ENCODE peak calls at places on chromosomes 12 and 14, in four cellular contexts. One of them, this sample, is unnamed. For H3K4me1 and H3K36me3, the result is how much of the 10 kb centered on the place peaks cover.

GRCh38 chr12:10967409-10967808 is 19.3 kb downstream of the TAS2R50 start:
- DNase-seq in endothelial cell of umbilical vein: peak
- DNase-seq in colonic mucosa: no peak
- DNase-seq in lung: no peak
- DNase-seq in this sample: no peak

GRCh38 chr14:85531141-85531593 is 1.2 kb downstream of the FLRT2 start:
- DNase-seq in lung: no peak
- DNase-seq in endothelial cell of umbilical vein: peak
- DNase-seq in colonic mucosa: peak
- DNase-seq in this sample: peak

GRCh38 chr14:54335569-54336155 is 61.1 kb upstream of the CDKN3 start:
- DNase-seq in endothelial cell of umbilical vein: no peak
- DNase-seq in colonic mucosa: no peak
- DNase-seq in lung: no peak
- DNase-seq in this sample: no peak

GRCh38 chr12:15212877-15213276 is 8.3 kb downstream of the RERG start:
- DNase-seq in colonic mucosa: no peak
- DNase-seq in endothelial cell of umbilical vein: no peak
- DNase-seq in lung: no peak
- DNase-seq in this sample: no peak

GRCh38 chr12:115569694-115570093 is 707.8 kb downstream of the MED13L start:
- DNase-seq in lung: no peak
- DNase-seq in colonic mucosa: no peak
- DNase-seq in endothelial cell of umbilical vein: no peak
- DNase-seq in this sample: no peak

GRCh38 chr14:91281346-91281745 is 36.8 kb upstream of the GPR68 start:
- DNase-seq in colonic mucosa: no peak
- DNase-seq in endothelial cell of umbilical vein: no peak
- DNase-seq in lung: no peak
- DNase-seq in this sample: no peak

GRCh38 chr12:68958337-68958736 is 25.4 kb upstream of the CPM start:
- DNase-seq in colonic mucosa: no peak
- DNase-seq in endothelial cell of umbilical vein: no peak
- DNase-seq in lung: no peak
- DNase-seq in this sample: no peak

GRCh38 chr12:117119592-117120198 is 20.5 kb upstream of the TESC start:
- DNase-seq in lung: no peak
- DNase-seq in endothelial cell of umbilical vein: no peak
- DNase-seq in colonic mucosa: peak
- DNase-seq in this sample: no peak

GRCh38 chr12:50786498-50787231 is 22.8 kb downstream of the ATF1 start:
- DNase-seq in colonic mucosa: no peak
- DNase-seq in lung: peak
- DNase-seq in endothelial cell of umbilical vein: peak
- DNase-seq in this sample: no peak

GRCh38 chr12:20463920-20464524 is 95.7 kb downstream of the PDE3A start:
- DNase-seq in colonic mucosa: no peak
- DNase-seq in endothelial cell of umbilical vein: peak
- DNase-seq in lung: no peak
- DNase-seq in this sample: no peak

GRCh38 chr14:23141706-23142467 is 22.8 kb upstream of the CEBPE start:
- DNase-seq in lung: peak
- DNase-seq in colonic mucosa: no peak
- DNase-seq in endothelial cell of umbilical vein: no peak
- DNase-seq in this sample: no peak

GRCh38 chr12:108843187-108843586 is 14.2 kb downstream of the SSH1 start:
- DNase-seq in endothelial cell of umbilical vein: no peak
- DNase-seq in colonic mucosa: no peak
- DNase-seq in lung: no peak
- DNase-seq in this sample: no peak

GRCh38 chr12:108840605-108841328 is 16.6 kb downstream of the SSH1 start:
- DNase-seq in lung: no peak
- DNase-seq in endothelial cell of umbilical vein: no peak
- DNase-seq in colonic mucosa: no peak
- DNase-seq in this sample: no peak

GRCh38 chr12:108839011-108839889 is 18.1 kb downstream of the SSH1 start:
- DNase-seq in lung: no peak
- DNase-seq in colonic mucosa: no peak
- DNase-seq in endothelial cell of umbilical vein: peak
- DNase-seq in this sample: no peak

GRCh38 chr12:108839890-108840230 is 17.5 kb downstream of the SSH1 start:
- DNase-seq in colonic mucosa: no peak
- DNase-seq in lung: no peak
- DNase-seq in endothelial cell of umbilical vein: no peak
- DNase-seq in this sample: no peak

DNA sequence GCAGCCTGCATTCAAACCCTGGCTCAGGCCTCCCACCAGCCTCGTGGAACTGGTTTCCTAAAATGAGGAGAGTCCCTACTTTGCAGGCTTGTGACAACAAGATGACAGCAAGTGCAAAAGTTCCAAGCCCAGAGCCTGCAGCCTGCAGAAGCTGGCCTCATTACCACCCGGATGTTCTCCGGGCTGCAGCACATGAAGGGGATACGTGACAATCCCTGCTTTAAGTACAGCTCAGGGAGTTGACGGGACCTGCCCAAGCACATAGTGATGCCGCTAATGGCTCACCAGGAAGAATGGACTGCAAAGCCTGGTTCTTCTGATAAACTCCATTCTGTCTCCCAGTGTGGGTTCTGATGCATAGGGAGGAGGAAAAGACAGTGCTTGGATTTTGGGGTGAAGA is 15.0 kb downstream of the SSH1 start:
- DNase-seq in lung: no peak
- DNase-seq in endothelial cell of umbilical vein: no peak
- DNase-seq in colonic mucosa: no peak
- DNase-seq in this sample: no peak
- H3K4me1 ChIP-seq in lung: under half
- H3K4me1 ChIP-seq in endothelial cell of umbilical vein: under half
- H3K4me1 ChIP-seq in colonic mucosa: under half
- H3K4me1 ChIP-seq in this sample: under half

GRCh38 chr12:127984386-127985055 is 282.4 kb upstream of the TMEM132C start:
- DNase-seq in lung: no peak
- DNase-seq in endothelial cell of umbilical vein: no peak
- DNase-seq in colonic mucosa: no peak
- DNase-seq in this sample: no peak
- TF ChIP-seq CTCF in lung: no peak
- TF ChIP-seq CTCF in endothelial cell of umbilical vein: no peak
- TF ChIP-seq CTCF in colonic mucosa: no peak
- TF ChIP-seq CTCF in this sample: no peak

GRCh38 chr14:34794941-34795340 is 80.2 kb downstream of the BAZ1A start:
- DNase-seq in colonic mucosa: no peak
- DNase-seq in lung: no peak
- DNase-seq in endothelial cell of umbilical vein: no peak
- DNase-seq in this sample: no peak
- H3K36me3 ChIP-seq in colonic mucosa: under half
- H3K36me3 ChIP-seq in lung: under half
- H3K36me3 ChIP-seq in endothelial cell of umbilical vein: under half
- H3K36me3 ChIP-seq in this sample: under half

GRCh38 chr14:35366048-35366428 is 38.5 kb downstream of the NFKBIA start:
- DNase-seq in lung: no peak
- DNase-seq in endothelial cell of umbilical vein: peak
- DNase-seq in colonic mucosa: no peak
- DNase-seq in this sample: no peak
- H3K4me1 ChIP-seq in lung: under half
- H3K4me1 ChIP-seq in endothelial cell of umbilical vein: under half
- H3K4me1 ChIP-seq in colonic mucosa: under half
- H3K4me1 ChIP-seq in this sample: under half

GRCh38 chr12:64390275-64390851 is at the start of gene C12orf56:
- DNase-seq in colonic mucosa: peak
- DNase-seq in lung: no peak
- DNase-seq in endothelial cell of umbilical vein: peak
- DNase-seq in this sample: no peak

GRCh38 chr12:64387201-64387816 is 3.2 kb downstream of the C12orf56 start:
- DNase-seq in lung: no peak
- DNase-seq in colonic mucosa: no peak
- DNase-seq in endothelial cell of umbilical vein: no peak
- DNase-seq in this sample: no peak

GRCh38 chr12:64395739-64396138 is 5.2 kb upstream of the C12orf56 start:
- DNase-seq in endothelial cell of umbilical vein: peak
- DNase-seq in colonic mucosa: no peak
- DNase-seq in lung: no peak
- DNase-seq in this sample: no peak

GRCh38 chr12:64389154-64389553 is 1.4 kb downstream of the C12orf56 start:
- DNase-seq in lung: no peak
- DNase-seq in endothelial cell of umbilical vein: no peak
- DNase-seq in colonic mucosa: no peak
- DNase-seq in this sample: no peak

DNA sequence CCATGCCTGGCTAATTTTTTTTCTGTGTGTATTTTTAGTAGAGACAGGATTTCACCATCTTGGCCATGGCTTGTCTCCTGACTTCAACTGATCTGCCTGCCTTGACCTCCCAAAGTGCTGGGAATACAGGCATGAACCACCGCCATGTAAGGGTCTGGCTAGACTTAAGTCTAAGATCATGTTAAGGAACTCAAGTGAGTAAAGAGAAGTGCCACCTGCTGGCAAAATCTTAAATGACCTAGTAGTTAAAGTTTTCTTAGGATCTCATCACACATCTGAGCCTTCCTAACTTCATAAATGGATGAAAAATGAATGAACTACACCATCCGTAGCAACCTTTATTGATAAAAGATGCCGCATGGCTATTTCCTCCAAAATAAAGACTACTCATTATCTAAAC is 1.7 kb upstream of the C12orf56 start:
- DNase-seq in endothelial cell of umbilical vein: peak
- DNase-seq in lung: no peak
- DNase-seq in colonic mucosa: no peak
- DNase-seq in this sample: no peak
- TF ChIP-seq CTCF in endothelial cell of umbilical vein: peak
- TF ChIP-seq CTCF in lung: no peak
- TF ChIP-seq CTCF in colonic mucosa: no peak
- TF ChIP-seq CTCF in this sample: no peak

DNA sequence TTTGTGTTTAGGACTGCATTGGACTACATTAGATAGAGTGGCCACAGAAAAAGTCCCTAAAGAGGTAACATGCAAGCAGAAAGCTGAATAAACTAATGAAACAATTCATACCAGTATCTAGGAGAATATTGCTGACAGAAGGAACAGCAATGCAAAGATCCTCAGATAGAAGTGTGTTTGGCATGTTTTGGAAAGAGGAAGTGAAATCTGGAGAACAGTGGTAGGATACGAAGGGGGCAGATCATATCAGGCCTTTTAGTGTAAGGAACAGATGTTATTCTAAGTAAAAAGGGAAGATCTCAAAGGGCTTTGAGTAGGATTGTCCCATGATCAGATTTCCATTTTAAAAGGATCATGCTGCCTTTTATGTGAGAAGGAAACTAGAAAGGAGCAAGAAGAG is 342.9 kb downstream of the PAWR start:
- DNase-seq in colonic mucosa: no peak
- DNase-seq in lung: no peak
- DNase-seq in endothelial cell of umbilical vein: peak
- DNase-seq in this sample: no peak
- H3K36me3 ChIP-seq in colonic mucosa: under half
- H3K36me3 ChIP-seq in lung: under half
- H3K36me3 ChIP-seq in endothelial cell of umbilical vein: under half
- H3K36me3 ChIP-seq in this sample: under half

DNA sequence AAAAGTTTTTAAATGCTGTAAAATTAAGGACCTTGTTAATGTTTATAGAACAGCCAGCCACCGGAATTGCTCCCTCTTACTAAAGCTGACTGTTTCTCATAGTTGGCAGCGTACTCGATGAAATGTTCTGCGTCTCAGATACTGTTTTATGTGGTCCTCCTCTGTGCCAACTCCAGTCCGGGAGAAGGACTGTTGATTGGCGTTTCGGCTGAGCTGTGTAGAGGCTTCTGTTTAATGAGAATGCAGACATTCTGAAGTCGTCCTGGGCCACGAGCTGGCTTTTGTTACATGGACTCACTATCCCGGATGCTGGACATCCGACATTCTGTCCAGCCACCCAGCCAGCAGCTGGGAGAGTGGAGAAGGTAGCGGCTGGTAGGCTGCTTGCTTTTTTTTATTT is 75.4 kb downstream of the WDR20 start:
- DNase-seq in endothelial cell of umbilical vein: no peak
- DNase-seq in colonic mucosa: no peak
- DNase-seq in lung: no peak
- DNase-seq in this sample: no peak
- H3K4me1 ChIP-seq in endothelial cell of umbilical vein: under half
- H3K4me1 ChIP-seq in colonic mucosa: under half
- H3K4me1 ChIP-seq in lung: under half
- H3K4me1 ChIP-seq in this sample: under half

GRCh38 chr12:67650528-67651379 is 2.2 kb downstream of the DYRK2 start:
- DNase-seq in endothelial cell of umbilical vein: peak
- DNase-seq in colonic mucosa: peak
- DNase-seq in lung: no peak
- DNase-seq in this sample: no peak

GRCh38 chr12:67651380-67651695 is 2.8 kb downstream of the DYRK2 start:
- DNase-seq in lung: no peak
- DNase-seq in colonic mucosa: peak
- DNase-seq in endothelial cell of umbilical vein: peak
- DNase-seq in this sample: no peak

GRCh38 chr12:67659296-67659695 is 10.8 kb downstream of the DYRK2 start:
- DNase-seq in lung: no peak
- DNase-seq in endothelial cell of umbilical vein: no peak
- DNase-seq in colonic mucosa: no peak
- DNase-seq in this sample: no peak

GRCh38 chr12:67658486-67658885 is 9.9 kb downstream of the DYRK2 start:
- DNase-seq in colonic mucosa: no peak
- DNase-seq in lung: no peak
- DNase-seq in endothelial cell of umbilical vein: no peak
- DNase-seq in this sample: no peak

GRCh38 chr12:67655829-67656614 is 7.5 kb downstream of the DYRK2 start:
- DNase-seq in colonic mucosa: no peak
- DNase-seq in endothelial cell of umbilical vein: no peak
- DNase-seq in lung: no peak
- DNase-seq in this sample: no peak
- TF ChIP-seq CTCF in colonic mucosa: no peak
- TF ChIP-seq CTCF in endothelial cell of umbilical vein: no peak
- TF ChIP-seq CTCF in lung: no peak
- TF ChIP-seq CTCF in this sample: no peak

GRCh38 chr12:131983554-131983953 is 33.8 kb downstream of the EP400 start:
- DNase-seq in endothelial cell of umbilical vein: no peak
- DNase-seq in lung: no peak
- DNase-seq in colonic mucosa: no peak
- DNase-seq in this sample: no peak
- H3K36me3 ChIP-seq in endothelial cell of umbilical vein: under half
- H3K36me3 ChIP-seq in lung: under half
- H3K36me3 ChIP-seq in colonic mucosa: under half
- H3K36me3 ChIP-seq in this sample: under half

GRCh38 chr14:105093426-105094192 is 28.4 kb upstream of the GPR132 start:
- DNase-seq in lung: peak
- DNase-seq in endothelial cell of umbilical vein: peak
- DNase-seq in colonic mucosa: peak
- DNase-seq in this sample: peak

GRCh38 chr14:105092912-105093425 is 27.7 kb upstream of the GPR132 start:
- DNase-seq in colonic mucosa: peak
- DNase-seq in lung: peak
- DNase-seq in endothelial cell of umbilical vein: peak
- DNase-seq in this sample: peak

GRCh38 chr14:105090493-105091334 is 25.5 kb upstream of the GPR132 start:
- DNase-seq in lung: peak
- DNase-seq in colonic mucosa: peak
- DNase-seq in endothelial cell of umbilical vein: peak
- DNase-seq in this sample: peak

GRCh38 chr14:105091335-105092123 is 26.3 kb upstream of the GPR132 start:
- DNase-seq in endothelial cell of umbilical vein: no peak
- DNase-seq in lung: peak
- DNase-seq in colonic mucosa: peak
- DNase-seq in this sample: peak

GRCh38 chr14:105092124-105092911 is 27.1 kb upstream of the GPR132 start:
- DNase-seq in endothelial cell of umbilical vein: no peak
- DNase-seq in lung: no peak
- DNase-seq in colonic mucosa: peak
- DNase-seq in this sample: peak
- H3K4me1 ChIP-seq in endothelial cell of umbilical vein: under half
- H3K4me1 ChIP-seq in lung: under half
- H3K4me1 ChIP-seq in colonic mucosa: under half
- H3K4me1 ChIP-seq in this sample: under half